ENCODE peak calls at places on chromosomes 12 and 14, in seven cellular contexts. R is activated CD4-positive, CD25-positive, alpha-beta regulatory T cell treated with anti-CD3 and anti-CD28 coated beads, Interleukin-2, amount 50 U/mL, for 72 hours; Z is body of pancreas; X is M059J; H is activated B cell treated with CpG ODN at 0.5 μM for 24 hours; F is NCI-H345; D is activated CD4-positive, alpha-beta memory T cell treated with anti-CD3 and anti-CD28 coated beads, Interleukin-2, amount 10 ng/mL, durations not matched to agents 7 days and 5 days. Y is an unnamed sample.

GRCh38 chr12:11497995-11498394 is 102.6 kb upstream of the PRB2 start:
- DNase-seq in X (no peak), R (no peak), Z (no peak), H (no peak), F (no peak), D (no peak), Y (no peak)

GRCh38 chr14:36069535-36069900 is 107.0 kb downstream of the PTCSC3 start:
- DNase-seq in F (peak), D (peak), H (no peak), R (no peak), Z (peak), X (peak), Y (peak)

GRCh38 chr12:51181558-51181957 is 8.6 kb upstream of the TFCP2 start:
- DNase-seq in Z (no peak), R (no peak), H (no peak), F (no peak), X (no peak), D (no peak), Y (no peak)

GRCh38 chr12:48216785-48217184 is 13.7 kb upstream of the OR10AD1 start:
- DNase-seq in F (no peak), X (no peak), H (no peak), Z (no peak), D (no peak), R (no peak), Y (no peak)

GRCh38 chr12:41092115-41092514 is 96.0 kb upstream of the PDZRN4 start:
- DNase-seq in F (no peak), R (no peak), X (no peak), H (no peak), Z (no peak), D (no peak), Y (no peak)

GRCh38 chr12:4910502-4911315 is 1.0 kb downstream of the KCNA1 start:
- DNase-seq in F (no peak), X (no peak), H (peak), D (no peak), Z (no peak), R (no peak), Y (peak)

GRCh38 chr12:65673732-65674131 is 150.6 kb upstream of the HMGA2 start:
- DNase-seq in F (no peak), Z (no peak), R (no peak), D (no peak), X (peak), H (no peak), Y (no peak)

GRCh38 chr14:71380271-71380670 is 473.0 kb downstream of the PCNX1 start:
- DNase-seq in R (no peak), F (no peak), D (no peak), Z (no peak), H (no peak), X (peak), Y (no peak)

GRCh38 chr12:75877588-75878381 is 153.8 kb downstream of the PHLDA1 start:
- DNase-seq in H (no peak), F (no peak), R (no peak), Z (no peak), X (no peak), D (no peak), Y (no peak)

GRCh38 chr12:12718853-12719252 is 1.7 kb downstream of the CDKN1B start:
- DNase-seq in Z (no peak), H (no peak), D (peak), R (no peak), F (peak), X (peak), Y (no peak)

GRCh38 chr12:18250313-18250916 is 10.9 kb upstream of the PIK3C2G start:
- DNase-seq in Z (no peak), F (peak), R (no peak), X (peak), H (no peak), D (no peak), Y (no peak)

GRCh38 chr14:93231129-93231979 is 24.3 kb downstream of the UBR7 start:
- DNase-seq in D (no peak), F (peak), Z (no peak), R (no peak), H (no peak), X (peak), Y (no peak)

GRCh38 chr14:44370727-44371126 is 136.4 kb downstream of the FSCB start:
- DNase-seq in F (no peak), Z (no peak), X (no peak), R (no peak), D (no peak), H (no peak), Y (no peak)

GRCh38 chr12:55724226-55724939 is 4.2 kb downstream of the RDH5 start:
- DNase-seq in F (peak), H (no peak), R (peak), X (peak), Z (peak), D (peak), Y (no peak)

GRCh38 chr14:45290547-45290946 is 37.5 kb upstream of the MIS18BP1 start:
- DNase-seq in X (no peak), R (no peak), H (no peak), F (no peak), D (no peak), Z (no peak), Y (no peak)

GRCh38 chr14:92615451-92615850 is 101.9 kb downstream of the RIN3 start:
- DNase-seq in Z (no peak), R (peak), D (peak), H (peak), X (no peak), F (no peak), Y (no peak)

GRCh38 chr12:90229771-90230170 is 521.1 kb upstream of the ATP2B1 start:
- DNase-seq in D (no peak), F (no peak), Z (no peak), X (no peak), H (no peak), R (no peak), Y (no peak)

GRCh38 chr12:20142295-20142694 is 226.0 kb upstream of the PDE3A start:
- DNase-seq in X (no peak), D (no peak), H (no peak), R (no peak), F (no peak), Z (no peak), Y (no peak)

GRCh38 chr12:130335517-130336392 is 1.9 kb upstream of the PIWIL1 start:
- DNase-seq in H (no peak), D (no peak), X (peak), F (peak), Z (peak), R (no peak), Y (no peak)

GRCh38 chr12:122738561-122738960 is 7.9 kb upstream of the HCAR1 start:
- DNase-seq in Z (no peak), F (no peak), D (no peak), R (no peak), X (peak), H (no peak), Y (no peak)

GRCh38 chr12:32369202-32369601 is 30.2 kb upstream of the FGD4 start:
- DNase-seq in D (no peak), F (no peak), Z (no peak), H (no peak), R (no peak), X (no peak), Y (no peak)

Y was measured in GM12892.